ENCODE peak calls at places on chromosomes 3 and 15, in ten cellular contexts. Z, D, W, Q, F, T, G, A, U and L are unnamed samples.

GRCh38 chr15:74956648-74957300 is at the start of gene RPP25:
- DNase-seq in Z (peak; percentile 56), D (peak; percentile 49), W (peak; percentile 35), Q (peak; percentile 35), F (peak; percentile 60), T (peak; percentile 53), G (peak; percentile 63), A (peak; percentile 84), U (peak; percentile 64), L (peak; percentile 44)

GRCh38 chr3:130457681-130458080 is 59.3 kb upstream of the COL6A6 start:
- DNase-seq in Z (no peak), D (no peak), W (no peak), Q (no peak), F (no peak), T (no peak), G (no peak), A (no peak), U (no peak), L (no peak)

GRCh38 chr3:4689021-4689420 is 195.9 kb downstream of the ITPR1 start:
- DNase-seq in Z (no peak), D (no peak), W (no peak), Q (no peak), F (no peak), T (no peak), G (no peak), A (no peak), U (no peak), L (no peak)

GRCh38 chr3:111610189-111610588 is 15.0 kb upstream of the ZBED2 start:
- DNase-seq in Z (no peak), D (no peak), W (no peak), Q (no peak), F (peak; percentile 69), T (peak; percentile 89), G (no peak), A (peak; percentile 51), U (peak; percentile 36), L (peak; percentile 51)

GRCh38 chr3:61724183-61724582 is 162.8 kb downstream of the PTPRG start:
- DNase-seq in Z (no peak), D (no peak), W (no peak), Q (no peak), F (no peak), T (no peak), G (no peak), A (no peak), U (no peak), L (no peak)

GRCh38 chr3:56937580-56937979 is 122.9 kb upstream of the SPATA12 start:
- DNase-seq in Z (no peak), D (no peak), W (no peak), Q (no peak), F (no peak), T (no peak), G (no peak), A (no peak), U (no peak), L (no peak)

GRCh38 chr3:197495999-197496745 is 59.6 kb downstream of the BDH1 start:
- DNase-seq in Z (no peak), D (no peak), W (no peak), Q (no peak), F (no peak), T (no peak), G (no peak), A (no peak), U (no peak), L (no peak)

GRCh38 chr3:49534581-49535495 is 19.4 kb upstream of the BSN start:
- DNase-seq in Z (peak; percentile 56), D (no peak), W (no peak), Q (peak; percentile 56), F (no peak), T (no peak), G (no peak), A (no peak), U (no peak), L (no peak)

GRCh38 chr3:159620281-159620680 is 368.4 kb upstream of the IL12A start:
- DNase-seq in Z (no peak), D (no peak), W (no peak), Q (no peak), F (no peak), T (no peak), G (no peak), A (no peak), U (no peak), L (no peak)

GRCh38 chr3:193693774-193694173 is 100.8 kb downstream of the OPA1 start:
- DNase-seq in Z (no peak), D (no peak), W (no peak), Q (no peak), F (no peak), T (no peak), G (no peak), A (peak; percentile 39), U (peak; percentile 72), L (no peak)

GRCh38 chr15:34039506-34040123 is 611 bp upstream of the AVEN start:
- DNase-seq in Z (no peak), D (no peak), W (no peak), Q (no peak), F (no peak), T (peak; percentile 11), G (no peak), A (peak; percentile 36), U (no peak), L (no peak)

GRCh38 chr15:64046347-64047153 is at the start of gene DAPK2:
- DNase-seq in Z (peak; percentile 70), D (peak; percentile 69), W (peak; percentile 39), Q (peak; percentile 45), F (peak; percentile 65), T (peak; percentile 29), G (peak; percentile 44), A (peak; percentile 75), U (peak; percentile 55), L (peak; percentile 37)

GRCh38 chr15:76181705-76182107 is 121.9 kb downstream of the TMEM266 start:
- DNase-seq in Z (no peak), D (no peak), W (no peak), Q (no peak), F (no peak), T (no peak), G (no peak), A (peak; percentile 49), U (no peak), L (no peak)

GRCh38 chr15:69697913-69698312 is 245.3 kb downstream of the RPLP1 start:
- DNase-seq in Z (no peak), D (no peak), W (no peak), Q (peak; percentile 60), F (no peak), T (no peak), G (no peak), A (no peak), U (no peak), L (no peak)

GRCh38 chr3:169847896-169848295 is 21.8 kb downstream of the LRRC31 start:
- DNase-seq in Z (no peak), D (no peak), W (no peak), Q (peak; percentile 74), F (no peak), T (no peak), G (no peak), A (no peak), U (no peak), L (no peak)

GRCh38 chr3:41690766-41691563 is 270.9 kb downstream of the ULK4 start:
- DNase-seq in Z (no peak), D (peak; percentile 10), W (no peak), Q (no peak), F (no peak), T (no peak), G (no peak), A (no peak), U (no peak), L (no peak)

GRCh38 chr3:19264424-19264823 is 116.1 kb downstream of the KCNH8 start:
- DNase-seq in Z (no peak), D (no peak), W (no peak), Q (no peak), F (no peak), T (no peak), G (no peak), A (no peak), U (no peak), L (no peak)

GRCh38 chr3:45442679-45443214 is 54.4 kb downstream of the LARS2 start:
- DNase-seq in Z (no peak), D (no peak), W (no peak), Q (no peak), F (no peak), T (no peak), G (no peak), A (no peak), U (no peak), L (no peak)

GRCh38 chr3:46429671-46430070 is 22.6 kb downstream of the CCRL2 start:
- DNase-seq in Z (no peak), D (no peak), W (no peak), Q (no peak), F (no peak), T (no peak), G (no peak), A (no peak), U (no peak), L (no peak)

GRCh38 chr3:39637807-39638206 is 170.3 kb downstream of the MOBP start:
- DNase-seq in Z (no peak), D (no peak), W (peak; percentile 73), Q (no peak), F (no peak), T (no peak), G (no peak), A (no peak), U (no peak), L (no peak)

GRCh38 chr15:78808550-78808949 is 2.7 kb downstream of the ADAMTS7 start:
- DNase-seq in Z (no peak), D (no peak), W (peak; percentile 22), Q (no peak), F (no peak), T (no peak), G (no peak), A (no peak), U (no peak), L (no peak)

GRCh38 chr15:98433302-98433701 is 215.0 kb upstream of the IGF1R start:
- DNase-seq in Z (no peak), D (no peak), W (peak; percentile 64), Q (no peak), F (no peak), T (no peak), G (no peak), A (no peak), U (no peak), L (no peak)

GRCh38 chr3:5162102-5162501 is 25.4 kb upstream of the EDEM1 start:
- DNase-seq in Z (no peak), D (peak; percentile 7), W (peak; percentile 82), Q (no peak), F (no peak), T (no peak), G (no peak), A (no peak), U (no peak), L (no peak)

GRCh38 chr3:4218426-4219226 is 84.5 kb upstream of the SETMAR start:
- DNase-seq in Z (no peak), D (no peak), W (no peak), Q (no peak), F (no peak), T (no peak), G (no peak), A (no peak), U (no peak), L (no peak)

GRCh38 chr15:24856397-24857093 is 98.2 kb upstream of the SNRPN start:
- DNase-seq in Z (peak; percentile 78), D (no peak), W (no peak), Q (no peak), F (no peak), T (no peak), G (no peak), A (no peak), U (no peak), L (no peak)

GRCh38 chr15:41334293-41335120 is 1.8 kb downstream of the NUSAP1 start:
- DNase-seq in Z (no peak), D (no peak), W (no peak), Q (no peak), F (no peak), T (no peak), G (no peak), A (peak; percentile 36), U (no peak), L (no peak)

GRCh38 chr15:89912145-89912673 is 543 bp downstream of the ARPIN start:
- DNase-seq in Z (peak; percentile 38), D (no peak), W (no peak), Q (no peak), F (no peak), T (no peak), G (no peak), A (no peak), U (no peak), L (no peak)

GRCh38 chr3:14505001-14505802 is 34.9 kb downstream of the GRIP2 start:
- DNase-seq in Z (no peak), D (no peak), W (no peak), Q (no peak), F (no peak), T (no peak), G (peak; percentile 3), A (no peak), U (no peak), L (no peak)